ENCODE peak calls at places on chromosomes 16 and 17, in ten cellular contexts. S is ascending aorta; V is fibroblast of pulmonary artery; T is CD8-positive, alpha-beta T cell; Z is HL-60; Q is lung; A is AG04450; H is epithelial cell of esophagus; Y is cardiac fibroblast; K is lower lobe of right lung. G is an unnamed sample.

GRCh38 chr16:80570106-80570478 is 29.3 kb downstream of the DYNLRB2 start:
- DNase-seq in T (no peak), Z (no peak), K (no peak), Y (peak; percentile 20), V (peak; percentile 43), S (no peak), Q (no peak), H (no peak), A (no peak), G (no peak)

GRCh38 chr16:4663756-4664465 is 29.5 kb upstream of the NUDT16L1 start:
- DNase-seq in Z (peak; percentile 95), A (no peak), Y (no peak), Q (peak; percentile 51), V (peak; percentile 23), T (no peak), K (peak; percentile 80), H (no peak), S (no peak), G (no peak)

GRCh38 chr16:57093845-57094564 is 1.6 kb downstream of the CPNE2 start:
- DNase-seq in K (no peak), A (no peak), T (no peak), H (no peak), Q (no peak), S (no peak), Z (no peak), V (no peak), Y (no peak), G (no peak)

GRCh38 chr17:49548506-49549310 is 27.0 kb upstream of the NXPH3 start:
- DNase-seq in H (peak; percentile 66), Z (no peak), A (no peak), V (peak; percentile 58), Q (no peak), Y (peak; percentile 62), K (no peak), S (peak; percentile 65), T (no peak), G (no peak)

GRCh38 chr16:77564791-77565390 is 130.1 kb upstream of the ADAMTS18 start:
- DNase-seq in H (no peak), Z (no peak), S (no peak), V (peak; percentile 49), Q (no peak), T (no peak), Y (peak; percentile 59), A (no peak), K (no peak), G (no peak)

GRCh38 chr16:9542165-9542755 is 450.8 kb downstream of the HAPSTR1 start:
- DNase-seq in S (no peak), H (no peak), V (no peak), A (no peak), Y (no peak), T (no peak), Q (no peak), Z (no peak), K (no peak), G (no peak)

GRCh38 chr17:21250719-21251305 is 2.4 kb downstream of the NATD1 start:
- DNase-seq in Q (no peak), T (no peak), K (no peak), V (no peak), H (no peak), Y (no peak), A (no peak), S (no peak), Z (no peak), G (no peak)

GRCh38 chr16:728890-729744 is 2.2 kb downstream of the HAGHL start:
- DNase-seq in V (no peak), Z (no peak), A (no peak), Y (no peak), H (no peak), K (no peak), Q (no peak), S (no peak), T (no peak), G (no peak)

GRCh38 chr16:29314292-29314934 is 92.1 kb downstream of the NPIPB11 start:
- DNase-seq in K (peak; percentile 31), Q (no peak), V (no peak), H (no peak), T (no peak), A (no peak), Y (no peak), Z (no peak), S (no peak), G (no peak)

GRCh38 chr17:69450857-69451410 is 36.4 kb downstream of the MAP2K6 start:
- DNase-seq in V (peak; percentile 6), Y (peak; percentile 5), T (no peak), Q (no peak), S (no peak), Z (no peak), H (peak; percentile 18), A (no peak), K (no peak), G (no peak)

GRCh38 chr17:28227278-28228108 is 91.5 kb upstream of the TMEM97 start:
- DNase-seq in H (peak; percentile 83), Q (peak; percentile 86), T (no peak), Y (peak; percentile 16), S (peak; percentile 67), Z (no peak), A (no peak), K (peak; percentile 87), V (peak; percentile 23), G (no peak)

GRCh38 chr17:2063306-2064146 is 8.6 kb downstream of the HIC1 start:
- DNase-seq in T (no peak), Y (peak; percentile 77), K (no peak), Q (no peak), A (no peak), H (no peak), Z (no peak), S (no peak), V (peak; percentile 81), G (no peak)

GRCh38 chr17:63479495-63480184 is 2.8 kb downstream of the ACE start:
- DNase-seq in Q (no peak), V (no peak), T (no peak), A (no peak), K (no peak), Z (no peak), H (no peak), Y (no peak), S (no peak), G (no peak)

GRCh38 chr17:61251939-61252865 is 147.4 kb upstream of the TBX2 start:
- DNase-seq in T (peak; percentile 4), S (peak; percentile 99), Z (peak; percentile 82), K (peak; percentile 95), H (no peak), Y (peak; percentile 99), A (peak; percentile 99), V (peak; percentile 100), Q (peak; percentile 92), G (no peak)

GRCh38 chr16:13994239-13995106 is 74.5 kb downstream of the ERCC4 start:
- DNase-seq in H (no peak), Z (no peak), A (no peak), S (peak; percentile 50), Q (no peak), T (no peak), V (no peak), Y (no peak), K (no peak), G (no peak)

GRCh38 chr16:73753931-73754330 is 542.7 kb upstream of the PSMD7 start:
- DNase-seq in Z (no peak), K (no peak), V (no peak), Y (no peak), T (no peak), A (no peak), H (no peak), S (no peak), Q (no peak), G (no peak)

GRCh38 chr17:36602924-36603384 is 1.6 kb downstream of the MRM1 start:
- DNase-seq in Y (peak; percentile 77), A (peak; percentile 29), Q (peak; percentile 57), V (peak; percentile 74), K (peak; percentile 58), S (peak; percentile 80), T (peak; percentile 34), H (peak; percentile 69), Z (peak; percentile 49), G (peak; percentile 49)

GRCh38 chr17:36602030-36602737 is 801 bp downstream of the MRM1 start:
- DNase-seq in Q (no peak), Z (no peak), Y (peak; percentile 30), H (peak; percentile 39), A (no peak), T (no peak), K (peak; percentile 46), V (no peak), S (no peak), G (no peak)

GRCh38 chr17:36600936-36601302 is 464 bp upstream of the MRM1 start:
- DNase-seq in K (no peak), Y (no peak), H (no peak), Q (no peak), T (no peak), S (no peak), V (no peak), A (no peak), Z (no peak), G (no peak)

GRCh38 chr17:36600477-36600876 is 906 bp upstream of the MRM1 start:
- DNase-seq in T (no peak), H (no peak), Y (no peak), Q (no peak), K (peak; percentile 30), V (no peak), S (no peak), Z (no peak), A (no peak), G (no peak)

GRCh38 chr17:36601303-36602029 is at the start of gene MRM1:
- DNase-seq in T (peak; percentile 92), A (peak; percentile 76), V (peak; percentile 91), Y (peak; percentile 91), Z (peak; percentile 92), Q (peak; percentile 95), K (peak; percentile 95), H (peak; percentile 88), S (peak; percentile 96), G (peak; percentile 81)
- TF ChIP-seq CTCF in T (no peak), A (peak; percentile 16), V (no peak), Y (peak; percentile 25), Z (no peak), Q (no peak), K (peak; percentile 17), H (no peak), S (peak; percentile 2), G (peak; percentile 5)

DNA sequence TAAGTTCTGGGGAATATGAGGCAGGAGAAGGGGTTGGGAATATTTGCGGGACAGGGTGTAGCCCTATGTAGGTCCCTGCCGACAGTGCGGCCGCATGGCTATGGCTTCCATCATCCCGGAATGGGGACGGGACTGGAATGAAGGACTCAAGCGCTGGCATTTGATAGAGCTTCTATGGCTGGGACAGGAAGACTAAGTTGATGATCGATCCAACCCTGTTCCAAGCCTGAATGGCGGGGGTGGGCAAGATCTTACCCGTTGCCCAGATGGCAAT is 47.1 kb downstream of the SRCIN1 start:
- DNase-seq in H (peak; percentile 27), A (no peak), Y (no peak), Q (no peak), V (no peak), T (no peak), S (no peak), K (no peak), Z (no peak), G (no peak)
- H3K4me3 ChIP-seq in H (peak overlapping the region; percentile 44), A (no peak overlapping the region), Y (peak overlapping the region; percentile 37), Q (no peak overlapping the region), V (peak overlapping the region; percentile 39), T (peak overlapping the region; percentile 60), S (peak overlapping the region; percentile 58), K (peak overlapping the region; percentile 51), Z (peak overlapping the region; percentile 42), G (peak overlapping the region; percentile 64)

GRCh38 chr16:83418565-83418964 is 389.2 kb upstream of the HSBP1 start:
- DNase-seq in Q (no peak), Z (no peak), S (no peak), H (no peak), V (no peak), K (no peak), A (no peak), Y (no peak), T (no peak), G (no peak)
- TF ChIP-seq CTCF in Q (no peak), Z (no peak), S (no peak), H (peak; percentile 9), V (no peak), K (no peak), A (peak; percentile 6), Y (peak; percentile 2), T (no peak), G (peak; percentile 41)

GRCh38 chr17:81004336-81005015 is 12.8 kb downstream of the CHMP6 start:
- DNase-seq in V (no peak), A (no peak), Q (no peak), Y (no peak), T (no peak), S (no peak), H (no peak), Z (no peak), K (no peak), G (no peak)
- H3K4me3 ChIP-seq in V (no peak overlapping the region), A (peak overlapping the region; percentile 38), Q (no peak overlapping the region), Y (no peak overlapping the region), T (peak overlapping the region; percentile 52), S (peak overlapping the region; percentile 8), H (no peak overlapping the region), Z (no peak overlapping the region), K (peak overlapping the region; percentile 28), G (no peak overlapping the region)